ENCODE peak calls at places on chromosomes 3 and 15, in six cellular contexts. One of them, this sample, is unnamed.

GRCh38 chr3:51719413-51720025 is 12.7 kb downstream of the GRM2 start:
- DNase-seq in heart left ventricle: no peak
- DNase-seq in IMR-90: no peak
- DNase-seq in transverse colon: no peak
- DNase-seq in breast epithelium: no peak
- DNase-seq in A549: no peak
- DNase-seq in this sample: no peak

GRCh38 chr15:43702174-43702573 is 8.5 kb downstream of the CKMT1A start:
- DNase-seq in breast epithelium: no peak
- DNase-seq in heart left ventricle: no peak
- DNase-seq in A549: no peak
- DNase-seq in IMR-90: no peak
- DNase-seq in transverse colon: no peak
- DNase-seq in this sample: no peak

GRCh38 chr3:31858439-31858838 is 122.6 kb downstream of the OSBPL10 start:
- DNase-seq in heart left ventricle: no peak
- DNase-seq in IMR-90: no peak
- DNase-seq in A549: peak; percentile 12
- DNase-seq in breast epithelium: no peak
- DNase-seq in transverse colon: no peak
- DNase-seq in this sample: no peak

GRCh38 chr3:67090472-67090871 is 92.4 kb downstream of the KBTBD8 start:
- DNase-seq in heart left ventricle: no peak
- DNase-seq in A549: no peak
- DNase-seq in transverse colon: no peak
- DNase-seq in breast epithelium: no peak
- DNase-seq in IMR-90: peak; percentile 82
- DNase-seq in this sample: no peak

GRCh38 chr3:177740270-177740669 is 543.0 kb upstream of the TBL1XR1 start:
- DNase-seq in A549: no peak
- DNase-seq in heart left ventricle: no peak
- DNase-seq in breast epithelium: no peak
- DNase-seq in transverse colon: no peak
- DNase-seq in IMR-90: no peak
- DNase-seq in this sample: no peak

GRCh38 chr15:60966316-60966715 is 262.8 kb downstream of the RORA start:
- DNase-seq in IMR-90: peak; percentile 69
- DNase-seq in transverse colon: no peak
- DNase-seq in heart left ventricle: no peak
- DNase-seq in A549: no peak
- DNase-seq in breast epithelium: no peak
- DNase-seq in this sample: no peak

GRCh38 chr3:44721231-44722102 is 8.0 kb upstream of the ZNF501 start:
- DNase-seq in IMR-90: peak; percentile 6
- DNase-seq in transverse colon: no peak
- DNase-seq in breast epithelium: no peak
- DNase-seq in heart left ventricle: no peak
- DNase-seq in A549: peak; percentile 12
- DNase-seq in this sample: no peak

GRCh38 chr15:75454471-75455418 is 3.3 kb upstream of the SIN3A start:
- DNase-seq in breast epithelium: no peak
- DNase-seq in transverse colon: peak; percentile 75
- DNase-seq in IMR-90: no peak
- DNase-seq in A549: no peak
- DNase-seq in heart left ventricle: peak; percentile 88
- DNase-seq in this sample: peak; percentile 33

GRCh38 chr15:80958818-80959495 is 30.7 kb downstream of the MESD start:
- DNase-seq in heart left ventricle: no peak
- DNase-seq in transverse colon: no peak
- DNase-seq in IMR-90: no peak
- DNase-seq in A549: no peak
- DNase-seq in breast epithelium: no peak
- DNase-seq in this sample: peak; percentile 50

GRCh38 chr15:95286911-95287769 is 1043.4 kb upstream of the NR2F2 start:
- DNase-seq in transverse colon: no peak
- DNase-seq in breast epithelium: no peak
- DNase-seq in A549: no peak
- DNase-seq in heart left ventricle: no peak
- DNase-seq in IMR-90: peak; percentile 44
- DNase-seq in this sample: no peak

GRCh38 chr15:91469627-91470567 is 369.8 kb downstream of the SV2B start:
- DNase-seq in breast epithelium: no peak
- DNase-seq in transverse colon: peak; percentile 19
- DNase-seq in heart left ventricle: no peak
- DNase-seq in IMR-90: no peak
- DNase-seq in A549: no peak
- DNase-seq in this sample: no peak

GRCh38 chr15:57534279-57534678 is 57.4 kb upstream of the MYZAP start:
- DNase-seq in A549: no peak
- DNase-seq in IMR-90: no peak
- DNase-seq in breast epithelium: no peak
- DNase-seq in heart left ventricle: no peak
- DNase-seq in transverse colon: no peak
- DNase-seq in this sample: no peak

GRCh38 chr3:165159760-165160421 is 36.3 kb downstream of the SLITRK3 start:
- DNase-seq in breast epithelium: no peak
- DNase-seq in A549: no peak
- DNase-seq in heart left ventricle: no peak
- DNase-seq in transverse colon: peak; percentile 14
- DNase-seq in IMR-90: no peak
- DNase-seq in this sample: no peak

GRCh38 chr15:94083467-94083991 is 147.8 kb upstream of the MCTP2 start:
- DNase-seq in IMR-90: peak; percentile 38
- DNase-seq in breast epithelium: no peak
- DNase-seq in A549: no peak
- DNase-seq in heart left ventricle: no peak
- DNase-seq in transverse colon: peak; percentile 19
- DNase-seq in this sample: no peak

GRCh38 chr3:158205994-158206393 is 96.1 kb downstream of the RSRC1 start:
- DNase-seq in transverse colon: no peak
- DNase-seq in A549: no peak
- DNase-seq in breast epithelium: no peak
- DNase-seq in IMR-90: no peak
- DNase-seq in heart left ventricle: no peak
- DNase-seq in this sample: no peak

GRCh38 chr15:75655911-75656310 is 8.2 kb downstream of the SNX33 start:
- DNase-seq in breast epithelium: no peak
- DNase-seq in heart left ventricle: no peak
- DNase-seq in IMR-90: no peak
- DNase-seq in transverse colon: no peak
- DNase-seq in A549: no peak
- DNase-seq in this sample: no peak

GRCh38 chr3:83567935-83568334 is 1390.9 kb upstream of the CADM2 start:
- DNase-seq in transverse colon: no peak
- DNase-seq in A549: no peak
- DNase-seq in IMR-90: no peak
- DNase-seq in breast epithelium: no peak
- DNase-seq in heart left ventricle: no peak
- DNase-seq in this sample: no peak
- H3K4me3 ChIP-seq in transverse colon: no peak overlapping the region
- H3K4me3 ChIP-seq in A549: no peak overlapping the region
- H3K4me3 ChIP-seq in IMR-90: no peak overlapping the region
- H3K4me3 ChIP-seq in breast epithelium: no peak overlapping the region
- H3K4me3 ChIP-seq in heart left ventricle: no peak overlapping the region
- H3K4me3 ChIP-seq in this sample: no peak overlapping the region

DNA sequence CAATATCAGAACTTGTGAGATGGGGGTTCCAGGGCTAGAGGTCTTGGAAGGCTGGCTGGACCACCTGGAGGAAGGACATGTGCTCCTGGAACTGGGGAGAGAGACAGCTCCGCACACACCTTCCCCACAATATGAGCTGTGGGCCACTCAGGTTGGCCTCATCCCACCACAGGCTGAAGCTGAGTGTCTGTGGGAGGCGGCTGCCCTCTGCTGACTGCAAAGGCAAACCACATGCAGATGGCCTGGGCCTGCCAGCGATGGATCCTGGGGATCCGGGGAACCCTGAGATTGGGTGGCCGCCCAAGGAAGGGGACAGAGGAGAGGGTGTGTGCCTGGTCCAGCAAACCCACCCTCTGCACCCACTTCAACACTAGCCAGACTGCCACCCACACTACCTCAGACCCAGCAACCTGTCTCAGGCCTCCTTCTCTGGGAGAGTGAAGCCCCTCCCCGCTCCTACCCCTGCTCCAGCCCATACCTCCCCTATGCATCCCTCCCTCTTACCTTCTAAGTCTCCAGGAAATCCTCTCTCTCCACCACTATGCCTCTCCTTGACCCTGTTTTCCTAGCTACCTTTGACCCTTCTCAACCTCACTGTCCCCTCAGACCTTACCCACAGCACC is 44.8 kb downstream of the CYP11A1 start:
- DNase-seq in A549: peak; percentile 55
- DNase-seq in transverse colon: peak; percentile 52
- DNase-seq in heart left ventricle: peak; percentile 83
- DNase-seq in breast epithelium: peak; percentile 23
- DNase-seq in IMR-90: peak; percentile 58
- DNase-seq in this sample: peak; percentile 93
- TF ChIP-seq POLR2A in A549: no peak
- TF ChIP-seq POLR2A in transverse colon: no peak
- TF ChIP-seq POLR2A in heart left ventricle: no peak
- TF ChIP-seq POLR2A in breast epithelium: no peak
- TF ChIP-seq POLR2A in IMR-90: peak; percentile 36
- TF ChIP-seq POLR2A in this sample: no peak

GRCh38 chr15:90360746-90361145 is 8.7 kb downstream of the ZNF774 start:
- DNase-seq in IMR-90: no peak
- DNase-seq in breast epithelium: no peak
- DNase-seq in heart left ventricle: no peak
- DNase-seq in transverse colon: no peak
- DNase-seq in A549: no peak
- DNase-seq in this sample: no peak
- H3K4me3 ChIP-seq in IMR-90: no peak overlapping the region
- H3K4me3 ChIP-seq in breast epithelium: no peak overlapping the region
- H3K4me3 ChIP-seq in heart left ventricle: no peak overlapping the region
- H3K4me3 ChIP-seq in transverse colon: no peak overlapping the region
- H3K4me3 ChIP-seq in A549: no peak overlapping the region
- H3K4me3 ChIP-seq in this sample: no peak overlapping the region

GRCh38 chr15:64897345-64897985 is 14.2 kb upstream of the ANKDD1A start:
- DNase-seq in A549: no peak
- DNase-seq in transverse colon: peak; percentile 57
- DNase-seq in heart left ventricle: peak; percentile 86
- DNase-seq in IMR-90: peak; percentile 75
- DNase-seq in breast epithelium: no peak
- DNase-seq in this sample: peak; percentile 69
- TF ChIP-seq POLR2A in A549: no peak
- TF ChIP-seq POLR2A in transverse colon: no peak
- TF ChIP-seq POLR2A in heart left ventricle: no peak
- TF ChIP-seq POLR2A in IMR-90: no peak
- TF ChIP-seq POLR2A in breast epithelium: no peak
- TF ChIP-seq POLR2A in this sample: no peak

GRCh38 chr15:99706557-99707303 is 26.5 kb downstream of the LYSMD4 start:
- DNase-seq in IMR-90: no peak
- DNase-seq in breast epithelium: no peak
- DNase-seq in transverse colon: no peak
- DNase-seq in A549: no peak
- DNase-seq in heart left ventricle: no peak
- DNase-seq in this sample: no peak
- H3K4me3 ChIP-seq in IMR-90: no peak overlapping the region
- H3K4me3 ChIP-seq in breast epithelium: no peak overlapping the region
- H3K4me3 ChIP-seq in transverse colon: no peak overlapping the region
- H3K4me3 ChIP-seq in A549: no peak overlapping the region
- H3K4me3 ChIP-seq in heart left ventricle: no peak overlapping the region
- H3K4me3 ChIP-seq in this sample: no peak overlapping the region

GRCh38 chr15:96322401-96323249 is 7.9 kb upstream of the NR2F2 start:
- DNase-seq in transverse colon: no peak
- DNase-seq in breast epithelium: no peak
- DNase-seq in IMR-90: no peak
- DNase-seq in heart left ventricle: peak; percentile 69
- DNase-seq in A549: no peak
- DNase-seq in this sample: peak; percentile 85
- TF ChIP-seq POLR2A in transverse colon: no peak
- TF ChIP-seq POLR2A in breast epithelium: no peak
- TF ChIP-seq POLR2A in IMR-90: no peak
- TF ChIP-seq POLR2A in heart left ventricle: no peak
- TF ChIP-seq POLR2A in A549: no peak
- TF ChIP-seq POLR2A in this sample: no peak

GRCh38 chr15:48962662-48963523 is 826 bp downstream of the SHC4 start:
- DNase-seq in A549: no peak
- DNase-seq in heart left ventricle: peak; percentile 67
- DNase-seq in IMR-90: peak; percentile 61
- DNase-seq in breast epithelium: no peak
- DNase-seq in transverse colon: no peak
- DNase-seq in this sample: no peak
- H3K4me3 ChIP-seq in A549: peak overlapping the region; percentile 52
- H3K4me3 ChIP-seq in heart left ventricle: peak overlapping the region; percentile 59
- H3K4me3 ChIP-seq in IMR-90: peak overlapping the region; percentile 60
- H3K4me3 ChIP-seq in breast epithelium: peak overlapping the region; percentile 51
- H3K4me3 ChIP-seq in transverse colon: peak overlapping the region; percentile 47
- H3K4me3 ChIP-seq in this sample: peak overlapping the region; percentile 21

DNA sequence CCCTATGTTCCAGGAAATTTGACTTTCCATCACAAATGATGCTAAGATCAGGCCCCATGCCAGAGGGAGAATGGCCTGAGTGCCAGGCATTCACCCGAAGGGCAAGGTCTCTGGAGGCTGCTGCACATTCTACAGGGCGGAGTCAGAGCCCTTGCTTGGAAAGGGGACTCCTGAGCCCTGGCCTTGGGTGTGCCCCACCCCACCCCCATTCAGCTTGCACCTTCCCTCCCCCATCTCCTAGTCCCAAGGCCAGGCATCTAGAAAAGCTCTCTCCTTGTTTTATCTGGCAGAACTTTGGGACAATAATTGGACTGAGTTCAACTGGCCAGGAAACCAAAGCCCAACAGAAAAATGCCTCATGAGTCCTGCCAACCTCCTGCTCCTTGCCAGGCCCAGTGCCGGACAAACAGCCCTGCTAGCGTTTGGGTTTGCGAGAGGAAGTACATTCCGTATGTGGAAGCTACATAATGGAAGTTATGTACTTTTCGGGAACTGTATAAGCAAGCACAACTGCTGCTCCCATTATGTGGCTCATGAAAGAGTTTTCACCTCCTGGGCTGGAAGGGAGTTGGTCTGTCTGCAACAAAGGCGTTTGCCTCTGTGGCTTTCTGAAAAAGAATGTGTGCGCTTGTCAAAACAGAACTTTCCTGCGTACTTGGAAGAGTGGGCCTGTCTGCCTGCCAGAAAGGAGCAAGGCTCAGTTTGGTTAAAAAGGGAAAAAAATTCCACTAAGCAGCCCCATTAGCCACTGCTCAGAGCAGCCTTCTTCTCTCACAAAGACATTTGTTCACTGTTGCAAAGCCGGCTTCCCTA is 321.4 kb upstream of the CTNNB1 start:
- DNase-seq in IMR-90: no peak
- DNase-seq in heart left ventricle: peak; percentile 84
- DNase-seq in transverse colon: peak; percentile 12
- DNase-seq in A549: no peak
- DNase-seq in breast epithelium: peak; percentile 86
- DNase-seq in this sample: peak; percentile 87
- TF ChIP-seq POLR2A in IMR-90: no peak
- TF ChIP-seq POLR2A in heart left ventricle: no peak
- TF ChIP-seq POLR2A in transverse colon: no peak
- TF ChIP-seq POLR2A in A549: no peak
- TF ChIP-seq POLR2A in breast epithelium: no peak
- TF ChIP-seq POLR2A in this sample: no peak

This sample was measured in lower leg skin.